ENCODE peak calls at places on chromosome 6, in eight cellular contexts. C is lower leg skin, A is HCT116, L is spleen, M is prostate gland, N is endothelial cell of umbilical vein, R is heart left ventricle, Q is breast epithelium. E is an unnamed sample.

GRCh38 chr6:10891960-10892359 is 5.1 kb downstream of the SYCP2L start:
- DNase-seq in C (no peak), A (no peak), L (no peak), M (no peak), N (no peak), R (no peak), Q (no peak), E (no peak)

GRCh38 chr6:105318660-105319059 is 84.2 kb downstream of the PREP start:
- DNase-seq in C (no peak), A (peak), L (no peak), M (no peak), N (no peak), R (no peak), Q (no peak), E (no peak)

GRCh38 chr6:125829433-125829832 is 38.7 kb downstream of the NCOA7 start:
- DNase-seq in C (no peak), A (no peak), L (no peak), M (no peak), N (no peak), R (no peak), Q (no peak), E (no peak)

GRCh38 chr6:107740496-107741190 is 83.5 kb downstream of the SCML4 start:
- DNase-seq in C (no peak), A (no peak), L (no peak), M (no peak), N (no peak), R (no peak), Q (no peak), E (no peak)

GRCh38 chr6:82013561-82014275 is 233.8 kb downstream of the IBTK start:
- DNase-seq in C (peak), A (no peak), L (no peak), M (no peak), N (peak), R (peak), Q (no peak), E (peak)

GRCh38 chr6:136471372-136471771 is 78.8 kb downstream of the MAP7 start:
- DNase-seq in C (no peak), A (no peak), L (no peak), M (no peak), N (no peak), R (no peak), Q (no peak), E (peak)

GRCh38 chr6:11198663-11199603 is 33.5 kb downstream of the NEDD9 start:
- DNase-seq in C (no peak), A (no peak), L (no peak), M (no peak), N (no peak), R (no peak), Q (no peak), E (peak)

GRCh38 chr6:64683682-64684081 is 1023.3 kb downstream of the EYS start:
- DNase-seq in C (no peak), A (no peak), L (no peak), M (no peak), N (peak), R (no peak), Q (no peak), E (no peak)

GRCh38 chr6:142926494-142927273 is 18.3 kb downstream of the HIVEP2 start:
- DNase-seq in C (peak), A (no peak), L (peak), M (peak), N (peak), R (peak), Q (peak), E (peak)

GRCh38 chr6:27866370-27867050 is 45.7 kb downstream of the OR2B2 start:
- DNase-seq in C (no peak), A (no peak), L (no peak), M (no peak), N (peak), R (no peak), Q (no peak), E (peak)

GRCh38 chr6:17589402-17590116 is 10.5 kb upstream of the FAM8A1 start:
- DNase-seq in C (no peak), A (peak), L (no peak), M (no peak), N (peak), R (no peak), Q (no peak), E (no peak)

GRCh38 chr6:31791324-31792089 is 4.0 kb downstream of the VARS1 start:
- DNase-seq in C (no peak), A (no peak), L (no peak), M (no peak), N (peak), R (no peak), Q (no peak), E (peak)

GRCh38 chr6:98777762-98778161 is 56.6 kb upstream of the POU3F2 start:
- DNase-seq in C (no peak), A (no peak), L (no peak), M (no peak), N (no peak), R (no peak), Q (no peak), E (no peak)

GRCh38 chr6:56683882-56684281 is 41.2 kb upstream of the DST start:
- DNase-seq in C (peak), A (no peak), L (no peak), M (peak), N (peak), R (peak), Q (no peak), E (no peak)

GRCh38 chr6:3571206-3571815 is 114.5 kb upstream of the SLC22A23 start:
- DNase-seq in C (no peak), A (no peak), L (no peak), M (no peak), N (no peak), R (no peak), Q (no peak), E (no peak)

GRCh38 chr6:27890351-27891299 is 21.6 kb downstream of the OR2B2 start:
- DNase-seq in C (peak), A (peak), L (peak), M (peak), N (peak), R (peak), Q (peak), E (peak)

GRCh38 chr6:13273931-13274706 is 54.2 kb downstream of the TBC1D7 start:
- DNase-seq in C (peak), A (no peak), L (peak), M (no peak), N (no peak), R (no peak), Q (no peak), E (peak)

GRCh38 chr6:37099442-37099841 is 70.5 kb upstream of the PIM1 start:
- DNase-seq in C (no peak), A (no peak), L (no peak), M (no peak), N (no peak), R (no peak), Q (no peak), E (peak)

GRCh38 chr6:40721252-40721936 is 134.2 kb upstream of the LRFN2 start:
- DNase-seq in C (no peak), A (no peak), L (no peak), M (no peak), N (no peak), R (no peak), Q (no peak), E (no peak)

GRCh38 chr6:52840763-52841585 is at the start of gene GSTA5:
- DNase-seq in C (no peak), A (no peak), L (no peak), M (peak), N (no peak), R (no peak), Q (no peak), E (no peak)

GRCh38 chr6:88910922-88911778 is 52.3 kb downstream of the RNGTT start:
- DNase-seq in C (no peak), A (no peak), L (no peak), M (no peak), N (peak), R (no peak), Q (no peak), E (no peak)

GRCh38 chr6:62623851-62624532 is 338.0 kb upstream of the KHDRBS2 start:
- DNase-seq in C (no peak), A (no peak), L (no peak), M (no peak), N (no peak), R (no peak), Q (no peak), E (no peak)

GRCh38 chr6:157224178-157224956 is 99.0 kb downstream of the TMEM242 start:
- DNase-seq in C (no peak), A (no peak), L (peak), M (no peak), N (no peak), R (no peak), Q (peak), E (peak)

GRCh38 chr6:21067521-21067920 is 526.0 kb upstream of the SOX4 start:
- DNase-seq in C (no peak), A (peak), L (no peak), M (no peak), N (peak), R (no peak), Q (no peak), E (peak)

GRCh38 chr6:36743032-36743431 is 45.4 kb downstream of the RAB44 start:
- DNase-seq in C (no peak), A (no peak), L (no peak), M (no peak), N (no peak), R (no peak), Q (no peak), E (no peak)

GRCh38 chr6:130116273-130116672 is 97.9 kb downstream of the L3MBTL3 start:
- DNase-seq in C (no peak), A (no peak), L (no peak), M (no peak), N (no peak), R (no peak), Q (no peak), E (no peak)

GRCh38 chr6:36666726-36667591 is 11.6 kb upstream of the CDKN1A start:
- DNase-seq in C (peak), A (peak), L (peak), M (peak), N (peak), R (peak), Q (no peak), E (peak)

GRCh38 chr6:121755500-121755899 is 320.1 kb downstream of the GJA1 start:
- DNase-seq in C (no peak), A (no peak), L (no peak), M (no peak), N (no peak), R (no peak), Q (no peak), E (no peak)

GRCh38 chr6:142885182-142885867 is 59.7 kb downstream of the HIVEP2 start:
- DNase-seq in C (no peak), A (peak), L (no peak), M (peak), N (peak), R (peak), Q (no peak), E (peak)

GRCh38 chr6:167738386-167738785 is 88.3 kb upstream of the AFDN start:
- DNase-seq in C (no peak), A (no peak), L (peak), M (no peak), N (no peak), R (no peak), Q (no peak), E (no peak)

GRCh38 chr6:126444874-126445273 is 105.0 kb downstream of the CENPW start:
- DNase-seq in C (no peak), A (no peak), L (no peak), M (no peak), N (no peak), R (no peak), Q (no peak), E (no peak)

GRCh38 chr6:52491203-52492069 is 71.3 kb downstream of the EFHC1 start:
- DNase-seq in C (no peak), A (no peak), L (no peak), M (no peak), N (peak), R (no peak), Q (no peak), E (no peak)

GRCh38 chr6:113596907-113597583 is 260.1 kb upstream of the MARCKS start:
- DNase-seq in C (no peak), A (no peak), L (no peak), M (no peak), N (no peak), R (peak), Q (no peak), E (peak)

GRCh38 chr6:28153546-28153945 is 11.9 kb downstream of the ZKSCAN8 start:
- DNase-seq in C (no peak), A (no peak), L (no peak), M (no peak), N (no peak), R (no peak), Q (no peak), E (no peak)

GRCh38 chr6:107585815-107586435 is 96.0 kb downstream of the SOBP start:
- DNase-seq in C (no peak), A (no peak), L (no peak), M (no peak), N (no peak), R (no peak), Q (no peak), E (no peak)

GRCh38 chr6:4924872-4925271 is 79.0 kb downstream of the RPP40 start:
- DNase-seq in C (no peak), A (no peak), L (no peak), M (no peak), N (no peak), R (no peak), Q (no peak), E (no peak)

GRCh38 chr6:159137715-159138114 is 31.5 kb upstream of the FNDC1 start:
- DNase-seq in C (no peak), A (no peak), L (no peak), M (no peak), N (no peak), R (no peak), Q (no peak), E (no peak)

GRCh38 chr6:11384531-11385309 is 152.3 kb upstream of the NEDD9 start:
- DNase-seq in C (no peak), A (no peak), L (no peak), M (no peak), N (no peak), R (no peak), Q (no peak), E (no peak)

GRCh38 chr6:128327890-128328289 is 192.5 kb downstream of the PTPRK start:
- DNase-seq in C (no peak), A (peak), L (no peak), M (no peak), N (no peak), R (no peak), Q (no peak), E (peak)

GRCh38 chr6:152380993-152381898 is 255.9 kb downstream of the SYNE1 start:
- DNase-seq in C (peak), A (peak), L (no peak), M (peak), N (peak), R (peak), Q (peak), E (no peak)
- TF ChIP-seq POLR2A in C (no peak), A (no peak), L (no peak), M (no peak), N (no peak), R (no peak), Q (peak), E (no peak)

GRCh38 chr6:2482773-2483172 is 237.4 kb upstream of the GMDS start:
- DNase-seq in C (no peak), A (peak), L (no peak), M (no peak), N (no peak), R (no peak), Q (no peak), E (peak)
- TF ChIP-seq CTCF in C (no peak), A (no peak), L (no peak), M (no peak), N (no peak), R (no peak), Q (no peak), E (peak)

DNA sequence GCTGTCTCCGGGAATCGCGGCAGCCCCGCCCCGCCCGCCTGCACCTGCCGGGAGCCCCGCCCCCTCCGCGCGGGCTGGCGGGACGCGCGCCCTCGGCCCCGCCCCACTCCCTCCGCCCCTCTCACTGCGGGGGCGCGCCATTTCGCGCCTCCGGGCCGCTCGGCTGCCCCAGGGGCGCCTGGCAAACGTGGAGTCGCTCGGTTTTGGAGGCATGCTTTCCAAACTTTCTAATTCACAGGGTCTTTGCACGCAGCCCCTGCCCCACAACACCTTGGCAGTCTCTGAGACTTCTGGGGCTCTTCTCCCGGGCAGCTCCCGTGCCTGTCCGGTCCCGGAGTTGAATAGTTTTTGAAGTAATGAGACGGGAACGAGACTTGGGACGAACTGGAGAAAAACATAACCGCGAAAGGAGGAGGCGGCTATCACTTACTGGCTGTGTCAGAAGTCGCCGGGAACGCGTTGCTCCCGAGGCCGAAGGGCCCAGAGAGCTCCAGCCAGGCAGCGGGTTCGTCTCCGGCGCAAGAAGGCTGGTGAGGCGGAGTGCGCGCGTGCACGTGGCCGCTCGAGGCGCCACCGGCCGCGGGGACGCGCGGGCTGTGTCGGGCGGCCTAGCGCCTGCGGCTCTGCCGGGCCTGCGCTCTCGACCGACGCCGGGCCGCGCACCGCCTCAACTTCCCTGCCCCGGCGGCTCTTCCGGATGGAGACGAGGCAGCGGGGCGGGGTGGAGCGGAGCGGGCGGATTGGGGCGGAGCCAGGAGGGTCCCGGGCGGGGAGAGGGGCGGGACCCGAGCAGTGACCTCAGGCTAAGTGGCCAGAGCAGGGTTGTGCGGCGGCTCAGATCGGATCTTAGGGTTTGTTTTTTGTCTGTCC is at the start of gene MCM9:
- DNase-seq in C (peak), A (peak), L (peak), M (peak), N (peak), R (peak), Q (peak), E (peak)
- TF ChIP-seq POLR2A in C (no peak), A (peak), L (peak), M (peak), N (peak), R (no peak), Q (no peak), E (peak)

GRCh38 chr6:84768442-84769174 is 4.2 kb upstream of the TBX18 start:
- DNase-seq in C (no peak), A (no peak), L (no peak), M (no peak), N (peak), R (no peak), Q (no peak), E (no peak)

GRCh38 chr6:84764332-84765049 is at the start of gene TBX18:
- DNase-seq in C (peak), A (peak), L (peak), M (no peak), N (peak), R (peak), Q (peak), E (no peak)

GRCh38 chr6:84766796-84767590 is 2.6 kb upstream of the TBX18 start:
- DNase-seq in C (no peak), A (no peak), L (peak), M (no peak), N (no peak), R (no peak), Q (no peak), E (no peak)

GRCh38 chr6:84767591-84768201 is 3.3 kb upstream of the TBX18 start:
- DNase-seq in C (no peak), A (no peak), L (no peak), M (no peak), N (no peak), R (no peak), Q (no peak), E (no peak)

DNA sequence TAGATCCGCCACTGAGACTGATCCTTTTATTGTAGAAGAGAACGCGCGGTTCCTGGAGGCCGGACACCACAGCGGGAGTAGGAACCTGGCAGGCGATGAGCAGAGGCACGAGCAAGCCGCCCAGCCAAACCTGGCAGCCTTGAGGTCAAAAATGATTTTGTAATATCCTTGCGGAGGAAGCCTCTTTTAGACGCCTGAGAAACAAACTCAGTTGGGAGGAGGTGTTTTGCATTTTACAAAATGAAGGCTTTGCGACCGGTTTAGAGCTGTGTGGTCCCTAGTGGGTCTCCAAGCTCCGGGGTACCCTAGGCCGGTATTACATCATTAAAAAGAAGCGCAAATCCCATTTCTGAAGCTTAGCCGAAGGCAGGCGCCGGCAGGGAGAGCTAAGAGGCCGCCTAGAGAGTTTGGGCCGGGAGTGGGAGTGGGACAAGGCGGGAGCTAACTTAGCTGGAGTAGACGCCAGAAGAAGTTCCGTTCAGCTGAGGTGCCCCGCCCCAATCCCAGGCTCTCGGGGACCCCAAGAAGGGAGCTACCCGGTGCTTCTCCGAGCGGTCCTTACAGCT is 1.8 kb upstream of the TBX18 start:
- DNase-seq in C (no peak), A (no peak), L (peak), M (no peak), N (no peak), R (no peak), Q (no peak), E (no peak)
- TF ChIP-seq CTCF in C (no peak), A (no peak), L (no peak), M (no peak), N (no peak), R (no peak), Q (no peak), E (no peak)